ENCODE peak calls at places on chromosome X, in nine cellular contexts. S is aorta; N is ascending aorta; I is PC-3; X is endodermal cell; H is A549; V is CD4-positive, CD25-positive, alpha-beta regulatory T cell; K is adrenal gland; J is hepatocyte. A is an unnamed sample. For H3K9me3, the result is how much of the 10 kb centered on the place peaks cover.

GRCh38 chrX:53281321-53281822 is at the start of gene IQSEC2:
- DNase-seq in N (peak), K (peak), V (no peak), H (peak), J (peak), I (peak), X (peak), S (peak), A (no peak)

GRCh38 chrX:133838761-133839676 is 146.4 kb downstream of the GPC3 start:
- DNase-seq in S (no peak), X (peak), J (peak), H (peak), K (peak), N (no peak), I (peak), V (peak), A (no peak)

GRCh38 chrX:123745511-123745910 is 12.7 kb upstream of the THOC2 start:
- DNase-seq in V (no peak), H (no peak), I (no peak), X (no peak), J (no peak), S (no peak), K (no peak), N (no peak), A (no peak)

GRCh38 chrX:45422216-45422925 is 221.7 kb upstream of the DIPK2B start:
- DNase-seq in S (no peak), N (no peak), I (peak), K (no peak), V (no peak), H (no peak), J (no peak), X (no peak), A (no peak)

GRCh38 chrX:39984191-39984956 is 113.4 kb downstream of the BCOR start:
- DNase-seq in K (no peak), X (no peak), H (no peak), S (no peak), I (no peak), V (no peak), J (peak), N (no peak), A (no peak)

GRCh38 chrX:2185341-2186082 is 315.3 kb downstream of the DHRSX start:
- DNase-seq in S (no peak), V (no peak), X (no peak), N (no peak), I (no peak), H (peak), K (no peak), J (no peak), A (no peak)

GRCh38 chrX:87338510-87338909 is 179.1 kb upstream of the KLHL4 start:
- DNase-seq in H (peak), I (peak), V (no peak), K (no peak), N (no peak), S (no peak), X (no peak), J (peak), A (no peak)

GRCh38 chrX:77160301-77160700 is 286.9 kb upstream of the FGF16 start:
- DNase-seq in J (no peak), K (no peak), N (no peak), H (peak), X (peak), I (peak), S (no peak), V (peak), A (peak)

GRCh38 chrX:83819304-83819703 is 41.6 kb upstream of the CYLC1 start:
- DNase-seq in H (peak), V (no peak), N (no peak), K (no peak), I (no peak), X (peak), J (no peak), S (peak), A (no peak)

GRCh38 chrX:38970845-38971244 is 169.6 kb downstream of the MID1IP1 start:
- DNase-seq in V (no peak), I (no peak), S (no peak), K (no peak), N (no peak), X (no peak), J (no peak), H (no peak), A (no peak)

GRCh38 chrX:21658746-21659145 is 616 bp upstream of the KLHL34 start:
- DNase-seq in S (no peak), X (no peak), J (no peak), V (peak), H (no peak), I (no peak), K (no peak), N (no peak), A (no peak)

GRCh38 chrX:152960115-152960514 is 33.8 kb downstream of the PNMA5 start:
- DNase-seq in H (no peak), K (no peak), X (no peak), S (no peak), I (peak), J (no peak), V (no peak), N (no peak), A (no peak)

GRCh38 chrX:11546917-11547316 is 118.8 kb downstream of the ARHGAP6 start:
- DNase-seq in I (no peak), K (no peak), X (no peak), S (no peak), H (no peak), N (no peak), V (no peak), J (no peak), A (no peak)

GRCh38 chrX:24314019-24314635 is at the start of gene SUPT20HL2:
- DNase-seq in V (no peak), X (no peak), I (no peak), H (no peak), K (no peak), S (no peak), J (no peak), N (no peak), A (no peak)

GRCh38 chrX:125203737-125204578 is 115.7 kb upstream of the TEX13C start:
- DNase-seq in S (peak), V (no peak), N (no peak), J (peak), H (peak), I (peak), X (peak), K (peak), A (no peak)

GRCh38 chrX:129534816-129535578 is 5.1 kb upstream of the OCRL start:
- DNase-seq in V (no peak), K (no peak), S (no peak), H (no peak), X (no peak), J (no peak), I (peak), N (no peak), A (no peak)

GRCh38 chrX:119728487-119728886 is 29.9 kb upstream of the SOWAHD start:
- DNase-seq in H (peak), X (peak), V (no peak), K (no peak), I (peak), N (no peak), J (peak), S (no peak), A (no peak)

GRCh38 chrX:110331444-110332025 is 13.7 kb upstream of the AMMECR1 start:
- DNase-seq in J (no peak), K (no peak), N (no peak), X (no peak), H (no peak), I (no peak), V (no peak), S (no peak), A (no peak)

GRCh38 chrX:74421181-74422028 is at the start of gene SLC16A2:
- DNase-seq in H (peak), N (no peak), J (peak), V (peak), I (peak), K (peak), S (peak), X (peak), A (peak)

GRCh38 chrX:115058276-115058675 is 40.9 kb upstream of the IL13RA2 start:
- DNase-seq in H (no peak), V (no peak), X (no peak), I (peak), J (peak), K (no peak), N (no peak), S (no peak), A (no peak)

GRCh38 chrX:103404225-103405008 is 28.1 kb downstream of the BEX3 start:
- DNase-seq in N (peak), K (peak), J (peak), X (peak), H (peak), S (peak), I (peak), V (peak), A (peak)

GRCh38 chrX:110026099-110026844 is 23.4 kb downstream of the TMEM164 start:
- DNase-seq in I (peak), N (no peak), X (no peak), H (peak), J (peak), V (no peak), K (no peak), S (no peak), A (no peak)

GRCh38 chrX:7132335-7133035 is 15.0 kb upstream of the STS start:
- DNase-seq in H (peak), V (peak), N (no peak), X (peak), I (peak), J (peak), K (peak), S (peak), A (peak)

GRCh38 chrX:23515028-23515427 is 152.3 kb upstream of the PRDX4 start:
- DNase-seq in H (no peak), X (no peak), J (no peak), K (no peak), I (no peak), S (no peak), N (no peak), V (no peak), A (no peak)

GRCh38 chrX:87388381-87388780 is 129.2 kb upstream of the KLHL4 start:
- DNase-seq in K (no peak), V (no peak), X (no peak), J (no peak), H (no peak), S (no peak), N (no peak), I (no peak), A (no peak)

GRCh38 chrX:154411981-154412340 is 622 bp downstream of the TAFAZZIN start:
- DNase-seq in N (no peak), H (peak), X (peak), S (peak), I (peak), V (peak), J (peak), K (peak), A (peak)

GRCh38 chrX:22987452-22987851 is 12.3 kb upstream of the DDX53 start:
- DNase-seq in H (no peak), X (no peak), S (no peak), N (no peak), V (no peak), J (no peak), K (no peak), I (no peak), A (no peak)

GRCh38 chrX:33183366-33183765 is 28.0 kb downstream of the DMD start:
- DNase-seq in X (peak), S (peak), N (no peak), I (no peak), V (no peak), J (peak), H (no peak), K (peak), A (no peak)

GRCh38 chrX:39814391-39814790 is 283.4 kb downstream of the BCOR start:
- DNase-seq in V (peak), I (peak), K (peak), J (peak), H (peak), N (no peak), X (no peak), S (no peak), A (peak)

GRCh38 chrX:46965125-46965758 is 53.0 kb downstream of the JADE3 start:
- DNase-seq in I (peak), K (no peak), S (no peak), V (peak), X (no peak), H (no peak), N (no peak), J (peak), A (no peak)

GRCh38 chrX:105483011-105483410 is 262.5 kb upstream of the TEX13A start:
- DNase-seq in I (peak), J (no peak), K (no peak), S (no peak), X (no peak), H (no peak), N (no peak), V (no peak), A (no peak)

GRCh38 chrX:22037225-22037624 is 5.1 kb downstream of the PHEX start:
- DNase-seq in S (no peak), K (no peak), X (no peak), V (no peak), N (no peak), J (no peak), H (no peak), I (no peak), A (no peak)

GRCh38 chrX:916235-916609 is 285.6 kb downstream of the SHOX start:
- DNase-seq in N (no peak), K (no peak), X (no peak), V (no peak), S (no peak), H (no peak), J (no peak), I (no peak), A (no peak)

DNA sequence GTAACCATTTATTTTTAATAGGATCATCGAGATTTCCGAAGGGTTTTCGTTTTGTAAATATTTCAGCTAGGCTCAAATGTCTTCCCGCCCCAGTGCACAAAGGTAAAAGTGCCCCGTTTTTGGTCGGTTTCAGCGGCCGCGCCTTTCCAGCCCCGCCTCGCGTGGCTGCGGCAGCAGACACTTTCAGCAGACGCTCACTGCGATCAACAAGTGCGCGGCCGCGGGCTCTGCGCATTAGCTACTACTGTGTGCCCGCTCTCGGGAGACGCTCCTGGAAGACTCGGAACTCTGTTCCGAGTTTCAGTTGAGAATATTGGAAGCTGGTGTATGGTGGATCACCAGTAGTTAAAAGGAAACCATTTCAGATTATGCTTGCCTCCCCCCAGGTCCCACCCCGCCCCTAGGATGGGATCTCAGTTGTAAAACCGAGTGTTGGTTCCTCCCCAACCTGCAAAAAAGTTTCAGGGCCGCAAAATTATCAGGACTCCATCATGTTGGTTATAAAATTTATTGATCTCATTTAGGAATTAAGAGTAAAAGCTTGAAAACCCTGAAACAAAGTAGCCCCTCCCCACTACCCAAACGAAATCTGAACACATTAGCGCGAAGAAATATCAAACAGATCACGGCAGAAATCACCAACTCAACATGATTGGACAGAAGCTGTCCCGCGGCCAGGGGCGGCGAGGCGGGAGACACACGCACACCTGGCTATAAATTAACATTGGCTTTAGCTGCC is 2.2 kb downstream of the SOX3 start:
- DNase-seq in H (no peak), K (no peak), V (no peak), N (no peak), I (no peak), S (no peak), X (peak), J (no peak), A (no peak)
- H3K4me3 ChIP-seq in H (no peak), K (no peak), V (no peak), N (peak), I (peak), S (no peak), X (peak), J (no peak), A (no peak)

DNA sequence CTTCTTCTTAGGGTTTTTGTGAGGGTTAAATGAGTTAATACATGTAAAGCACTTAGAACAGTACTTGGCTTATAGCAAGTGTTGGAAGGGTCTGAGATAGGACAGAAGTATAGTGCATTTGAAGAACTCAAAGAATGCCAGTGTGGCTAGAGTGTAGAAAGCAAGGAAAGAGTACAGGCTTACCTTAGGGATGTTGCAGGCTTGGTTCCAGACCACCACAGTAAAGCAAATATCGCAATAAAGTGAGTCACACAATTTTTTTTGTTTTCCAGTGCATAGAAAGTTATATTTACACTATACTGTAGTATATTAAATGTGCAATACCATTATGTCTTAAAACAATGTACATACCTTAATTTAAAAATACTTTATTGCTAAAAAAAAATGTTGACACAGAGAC is 41.3 kb downstream of the KIF4A start:
- DNase-seq in J (no peak), I (peak), S (no peak), K (no peak), N (no peak), V (no peak), X (no peak), H (no peak), A (no peak)
- H3K9me3 ChIP-seq in J (under half), I (under half), S (under half), K (under half), N (under half), V (under half), X (under half), H (under half), A (under half)

GRCh38 chrX:3549442-3549875 is 164.0 kb downstream of the PRKX start:
- DNase-seq in K (peak), V (no peak), N (no peak), S (no peak), X (peak), J (peak), H (peak), I (peak), A (no peak)
- H3K27ac ChIP-seq in K (no peak), V (no peak), N (no peak), S (no peak), X (no peak), J (peak), H (peak), I (no peak), A (no peak)

GRCh38 chrX:69136546-69137331 is 28.5 kb downstream of the PJA1 start:
- DNase-seq in K (no peak), H (no peak), S (peak), I (no peak), V (no peak), J (peak), X (peak), N (no peak), A (no peak)

GRCh38 chrX:69137911-69138310 is 27.3 kb downstream of the PJA1 start:
- DNase-seq in S (no peak), V (no peak), J (no peak), K (no peak), I (no peak), H (no peak), X (no peak), N (no peak), A (no peak)

GRCh38 chrX:69139516-69139915 is 25.7 kb downstream of the PJA1 start:
- DNase-seq in J (no peak), S (no peak), K (no peak), H (no peak), I (no peak), V (no peak), N (no peak), X (no peak), A (no peak)

GRCh38 chrX:69138512-69138911 is 26.7 kb downstream of the PJA1 start:
- DNase-seq in K (no peak), I (no peak), X (no peak), J (no peak), S (no peak), H (no peak), N (no peak), V (no peak), A (no peak)

GRCh38 chrX:69137371-69137881 is 27.8 kb downstream of the PJA1 start:
- DNase-seq in K (peak), N (no peak), J (peak), H (no peak), X (peak), I (no peak), V (no peak), S (no peak), A (no peak)
- H3K4me3 ChIP-seq in K (no peak), N (no peak), J (no peak), H (no peak), X (no peak), I (no peak), V (no peak), S (no peak), A (no peak)

DNA sequence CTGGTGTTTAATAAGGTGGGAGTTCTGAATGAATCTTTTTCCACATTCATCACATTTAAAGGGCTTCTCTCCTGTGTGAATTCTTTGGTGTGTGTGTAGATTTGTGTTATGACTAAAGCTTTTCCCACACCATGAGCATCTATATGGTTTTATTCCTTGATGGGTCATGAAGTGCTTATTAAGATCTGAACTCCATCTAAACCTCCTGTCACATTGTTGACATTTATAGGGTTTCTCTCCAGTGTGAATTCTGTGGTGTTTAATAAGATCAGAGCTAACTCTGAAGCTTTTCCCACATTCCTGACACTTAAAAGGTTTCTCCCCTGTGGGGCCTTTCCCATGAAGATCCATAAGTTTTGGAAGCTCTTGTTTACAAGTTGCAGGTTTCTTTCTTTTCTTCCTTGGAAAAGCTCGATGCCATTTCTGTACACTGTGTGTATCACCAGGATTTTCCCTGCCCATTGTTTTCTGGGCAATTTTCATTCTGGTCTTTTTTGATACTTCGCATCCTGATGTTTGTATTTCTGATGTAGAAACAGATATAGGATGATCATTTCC is 21.9 kb upstream of the ETDC start:
- DNase-seq in I (no peak), J (no peak), V (no peak), K (no peak), S (no peak), X (no peak), H (peak), N (no peak), A (no peak)
- H3K9me3 ChIP-seq in I (under half), J (under half), V (half or more), K (under half), S (under half), X (under half), H (half or more), N (under half), A (under half)

DNA sequence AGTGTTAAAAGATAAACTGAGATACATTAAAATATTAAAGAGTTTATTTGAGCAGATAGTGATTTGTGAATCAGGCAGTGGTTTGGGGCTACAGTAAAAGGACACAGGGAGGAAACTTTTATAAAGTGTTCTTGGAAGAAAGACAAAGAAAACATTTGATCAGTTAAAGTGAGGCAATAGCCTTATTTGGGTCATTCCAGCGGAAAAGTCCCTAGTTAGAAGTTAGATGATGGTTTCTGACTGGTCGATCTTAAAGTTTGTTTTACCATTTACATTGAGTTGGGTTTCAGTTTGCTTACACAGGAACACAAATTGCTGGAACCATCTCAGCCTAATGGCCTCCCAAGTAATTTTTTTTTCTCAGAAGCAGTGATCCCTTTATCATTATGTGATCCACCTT is 69.7 kb downstream of the PPP1R2C start:
- DNase-seq in S (no peak), J (no peak), V (no peak), H (no peak), I (no peak), K (no peak), X (no peak), N (no peak), A (no peak)
- H3K27ac ChIP-seq in S (no peak), J (no peak), V (no peak), H (no peak), I (no peak), K (no peak), X (no peak), N (no peak), A (no peak)

A was measured in CD4-positive, alpha-beta memory T cell.